ENCODE peak calls at places on chromosomes 13 and 19, in seven cellular contexts. O, Q, C, A, S, V and J are unnamed samples.

GRCh38 chr19:55287361-55288079 is 3.7 kb downstream of the BRSK1 start:
- DNase-seq in O (no peak), Q (no peak), C (no peak), A (no peak), S (no peak), V (no peak), J (no peak)

GRCh38 chr19:14563989-14564650 is 7.7 kb downstream of the NDUFB7 start:
- DNase-seq in O (peak; percentile 88), Q (no peak), C (peak; percentile 83), A (peak; percentile 68), S (peak; percentile 99), V (no peak), J (peak; percentile 90)

GRCh38 chr13:65472336-65472735 is 1757.8 kb downstream of the PCDH9 start:
- DNase-seq in O (no peak), Q (no peak), C (no peak), A (no peak), S (no peak), V (no peak), J (no peak)

GRCh38 chr13:33016414-33017409 is at the start of gene KL:
- DNase-seq in O (peak; percentile 79), Q (no peak), C (no peak), A (no peak), S (no peak), V (no peak), J (no peak)

GRCh38 chr19:41877490-41877876 is 404 bp downstream of the CD79A start:
- DNase-seq in O (no peak), Q (no peak), C (no peak), A (no peak), S (no peak), V (no peak), J (no peak)

GRCh38 chr19:56917998-56918397 is 77.5 kb upstream of the PEG3 start:
- DNase-seq in O (no peak), Q (no peak), C (no peak), A (no peak), S (no peak), V (peak; percentile 75), J (no peak)

GRCh38 chr19:51098366-51099069 is 9.7 kb downstream of the CTU1 start:
- DNase-seq in O (no peak), Q (no peak), C (no peak), A (no peak), S (no peak), V (no peak), J (no peak)

GRCh38 chr13:74450976-74451375 is 316.8 kb upstream of the KLF12 start:
- DNase-seq in O (no peak), Q (no peak), C (no peak), A (no peak), S (no peak), V (no peak), J (no peak)

GRCh38 chr19:2678043-2678671 is 24.3 kb downstream of the GNG7 start:
- DNase-seq in O (no peak), Q (no peak), C (no peak), A (no peak), S (no peak), V (no peak), J (no peak)

GRCh38 chr13:70183041-70183440 is 74.8 kb upstream of the KLHL1 start:
- DNase-seq in O (no peak), Q (no peak), C (no peak), A (no peak), S (no peak), V (no peak), J (no peak)

GRCh38 chr19:12984143-12984627 is 11.1 kb upstream of the NFIX start:
- DNase-seq in O (no peak), Q (no peak), C (no peak), A (no peak), S (no peak), V (no peak), J (no peak)

GRCh38 chr19:16288544-16288943 is 36.1 kb upstream of the KLF2 start:
- DNase-seq in O (no peak), Q (no peak), C (no peak), A (no peak), S (no peak), V (no peak), J (no peak)

GRCh38 chr19:58543826-58544590 is at the start of gene TRIM28:
- DNase-seq in O (peak; percentile 100), Q (peak; percentile 96), C (peak; percentile 91), A (peak; percentile 96), S (peak; percentile 100), V (peak; percentile 96), J (peak; percentile 96)

GRCh38 chr19:57559008-57559403 is 657 bp downstream of the ZNF550 start:
- DNase-seq in O (peak; percentile 54), Q (no peak), C (no peak), A (no peak), S (peak; percentile 19), V (peak; percentile 12), J (peak; percentile 23)

GRCh38 chr13:77521194-77521593 is 14.3 kb upstream of the SCEL start:
- DNase-seq in O (no peak), Q (no peak), C (no peak), A (no peak), S (no peak), V (no peak), J (no peak)

GRCh38 chr19:42193706-42194105 is 23.8 kb downstream of the DEDD2 start:
- DNase-seq in O (no peak), Q (no peak), C (no peak), A (no peak), S (no peak), V (no peak), J (no peak)

GRCh38 chr19:36182612-36183454 is 30.6 kb upstream of the COX7A1 start:
- DNase-seq in O (no peak), Q (no peak), C (no peak), A (peak; percentile 45), S (no peak), V (no peak), J (no peak)

GRCh38 chr13:110230661-110231347 is 76.2 kb downstream of the COL4A1 start:
- DNase-seq in O (no peak), Q (no peak), C (no peak), A (no peak), S (no peak), V (no peak), J (no peak)

GRCh38 chr13:98975822-98976261 is 2.0 kb downstream of the DOCK9 start:
- DNase-seq in O (no peak), Q (no peak), C (no peak), A (no peak), S (peak; percentile 80), V (no peak), J (no peak)

GRCh38 chr19:19458110-19458816 is 52.8 kb downstream of the GATAD2A start:
- DNase-seq in O (no peak), Q (no peak), C (no peak), A (no peak), S (no peak), V (no peak), J (no peak)

GRCh38 chr19:10971107-10971715 is 10.4 kb downstream of the SMARCA4 start:
- DNase-seq in O (no peak), Q (no peak), C (no peak), A (no peak), S (no peak), V (no peak), J (no peak)

GRCh38 chr19:38877781-38878574 is at the start of gene RINL:
- DNase-seq in O (peak; percentile 49), Q (no peak), C (no peak), A (no peak), S (peak; percentile 49), V (no peak), J (no peak)

DNA sequence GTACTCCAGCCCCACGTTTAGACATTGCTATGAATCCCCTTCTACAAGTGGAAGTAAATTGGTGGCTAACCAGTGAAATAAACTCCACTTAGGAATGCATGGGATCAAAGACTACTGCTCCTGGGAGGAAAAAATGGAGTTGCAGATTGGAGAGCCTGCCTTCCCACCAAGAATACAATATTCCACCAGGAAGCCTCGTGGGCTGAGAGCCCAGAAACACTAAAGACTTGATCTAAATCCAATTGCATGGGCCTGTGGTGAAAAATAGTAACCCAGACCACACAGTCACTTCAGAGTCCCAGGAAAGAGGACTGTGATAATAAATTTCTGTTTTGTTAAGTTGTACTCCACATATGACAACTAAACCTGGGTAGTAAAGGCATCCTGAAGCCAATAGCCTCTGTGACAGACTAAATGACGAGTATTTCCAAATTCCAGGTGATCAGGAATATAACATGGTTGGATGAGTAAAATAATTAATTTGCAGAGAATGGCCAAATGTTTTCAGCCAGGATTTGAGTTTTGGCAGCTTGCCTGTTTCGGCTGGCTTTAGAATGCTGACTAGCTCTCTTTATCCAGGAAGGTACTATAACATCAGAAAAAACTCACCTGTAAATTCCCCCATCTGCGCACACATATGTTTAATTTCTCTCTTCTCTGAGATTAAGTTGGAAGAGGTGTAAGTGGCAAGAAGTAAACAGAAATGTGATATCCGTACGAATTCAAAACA is 480.3 kb downstream of the LIG4 start:
- DNase-seq in O (no peak), Q (no peak), C (no peak), A (no peak), S (no peak), V (no peak), J (no peak)
- TF ChIP-seq JUND in O (no peak), Q (no peak), C (no peak), A (no peak), S (no peak), V (no peak), J (no peak)

GRCh38 chr13:100029930-100030329 is 48.3 kb downstream of the ZIC2 start:
- DNase-seq in O (no peak), Q (no peak), C (no peak), A (no peak), S (no peak), V (no peak), J (no peak)

GRCh38 chr13:100019780-100020356 is 38.3 kb downstream of the ZIC2 start:
- DNase-seq in O (no peak), Q (no peak), C (no peak), A (no peak), S (no peak), V (peak; percentile 48), J (no peak)

GRCh38 chr13:100022798-100023197 is 41.2 kb downstream of the ZIC2 start:
- DNase-seq in O (no peak), Q (no peak), C (no peak), A (no peak), S (no peak), V (no peak), J (no peak)

DNA sequence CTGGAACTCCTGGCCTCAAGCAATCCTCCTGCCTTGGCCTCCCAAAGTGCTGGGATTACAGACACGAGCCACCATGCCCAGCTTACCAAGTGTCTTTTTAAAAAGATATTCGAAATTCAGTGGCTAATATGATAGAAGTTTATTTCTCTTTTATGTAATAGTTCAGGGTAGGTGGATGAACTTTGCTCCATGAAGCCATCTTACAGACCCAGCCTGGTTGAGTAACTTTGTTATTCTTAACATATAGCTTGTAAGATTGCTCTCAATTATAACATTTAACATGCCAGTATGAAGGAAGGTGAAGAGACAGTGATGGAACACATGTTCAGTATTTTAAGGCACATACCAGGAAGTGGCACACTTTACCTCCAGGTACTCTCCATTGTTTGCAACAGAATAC is 42.4 kb downstream of the ZIC2 start:
- DNase-seq in O (no peak), Q (no peak), C (no peak), A (no peak), S (no peak), V (no peak), J (no peak)
- TF ChIP-seq JUND in O (no peak), Q (no peak), C (no peak), A (no peak), S (no peak), V (no peak), J (no peak)

GRCh38 chr19:17829855-17830566 is 8.7 kb upstream of the INSL3 start:
- DNase-seq in O (peak; percentile 96), Q (no peak), C (peak; percentile 89), A (peak; percentile 72), S (peak; percentile 87), V (no peak), J (peak; percentile 77)
- TF ChIP-seq JUND in O (no peak), Q (no peak), C (no peak), A (no peak), S (no peak), V (no peak), J (no peak)

GRCh38 chr13:31134055-31134711 is 27.5 kb downstream of the HSPH1 start:
- DNase-seq in O (no peak), Q (no peak), C (no peak), A (no peak), S (no peak), V (no peak), J (no peak)
- TF ChIP-seq JUND in O (no peak), Q (no peak), C (no peak), A (no peak), S (no peak), V (no peak), J (no peak)